ENCODE peak calls at places on chromosomes 13 and 19, in seven cellular contexts. Q is ovary, F is AG09319, A is mucosa of descending colon, W is heart right ventricle, K is uterus, D is activated B cell treated with CpG ODN at 0.5 μM for 24 hours. J is an unnamed sample.

GRCh38 chr13:79311456-79311855 is 94.6 kb downstream of the RBM26 start:
- DNase-seq in Q (no peak), K (no peak), W (no peak), A (no peak), F (no peak), D (no peak), J (no peak)

GRCh38 chr13:43127103-43127817 is 103.9 kb downstream of the DNAJC15 start:
- DNase-seq in A (no peak), D (no peak), K (no peak), W (no peak), F (no peak), Q (no peak), J (no peak)

GRCh38 chr19:9709305-9709704 is 34.4 kb upstream of the ZNF562 start:
- DNase-seq in F (no peak), W (no peak), Q (no peak), A (no peak), D (no peak), K (no peak), J (no peak)

GRCh38 chr19:7482584-7483439 is 6.0 kb downstream of the PEX11G start:
- DNase-seq in W (no peak), Q (peak; percentile 66), F (no peak), A (peak; percentile 82), K (no peak), D (no peak), J (no peak)

GRCh38 chr13:32314968-32315254 is 252 bp downstream of the ZAR1L start:
- DNase-seq in A (no peak), W (peak; percentile 56), Q (no peak), F (no peak), D (no peak), K (no peak), J (no peak)

GRCh38 chr13:36829753-36830152 is 10.7 kb downstream of the RFXAP start:
- DNase-seq in W (no peak), F (no peak), D (no peak), K (no peak), Q (no peak), A (no peak), J (no peak)

GRCh38 chr13:51223284-51224270 is 1.4 kb downstream of the FAM124A start:
- DNase-seq in A (no peak), F (no peak), K (no peak), Q (no peak), D (no peak), W (peak; percentile 20), J (no peak)

GRCh38 chr19:23098988-23099387 is 17.8 kb upstream of the ZNF730 start:
- DNase-seq in F (no peak), A (no peak), D (no peak), Q (no peak), W (no peak), K (no peak), J (no peak)

GRCh38 chr13:44197791-44198770 is 175.5 kb upstream of the SERP2 start:
- DNase-seq in Q (no peak), W (no peak), K (no peak), F (no peak), A (no peak), D (no peak), J (no peak)

GRCh38 chr19:4930664-4931063 is 21.4 kb downstream of the UHRF1 start:
- DNase-seq in D (no peak), F (no peak), W (no peak), A (peak; percentile 29), Q (no peak), K (peak; percentile 53), J (no peak)

GRCh38 chr19:10553943-10554381 is 10.3 kb downstream of the ATG4D start:
- DNase-seq in Q (no peak), A (peak; percentile 75), D (peak; percentile 44), F (no peak), W (no peak), K (no peak), J (no peak)

GRCh38 chr19:47228168-47228936 is 2.6 kb downstream of the BBC3 start:
- DNase-seq in A (peak; percentile 85), F (no peak), Q (peak; percentile 69), D (peak; percentile 51), K (peak; percentile 61), W (no peak), J (no peak)

GRCh38 chr13:30026093-30026492 is 175.7 kb upstream of the UBL3 start:
- DNase-seq in D (no peak), A (no peak), F (no peak), W (no peak), Q (no peak), K (no peak), J (no peak)

GRCh38 chr13:114032121-114032799 is 58.4 kb upstream of the C13orf46 start:
- DNase-seq in D (no peak), F (no peak), A (no peak), K (peak; percentile 73), Q (peak; percentile 79), W (no peak), J (no peak)

GRCh38 chr13:74825170-74825948 is 656.6 kb downstream of the TBC1D4 start:
- DNase-seq in Q (no peak), A (no peak), W (peak; percentile 6), F (peak; percentile 48), K (no peak), D (no peak), J (no peak)

DNA sequence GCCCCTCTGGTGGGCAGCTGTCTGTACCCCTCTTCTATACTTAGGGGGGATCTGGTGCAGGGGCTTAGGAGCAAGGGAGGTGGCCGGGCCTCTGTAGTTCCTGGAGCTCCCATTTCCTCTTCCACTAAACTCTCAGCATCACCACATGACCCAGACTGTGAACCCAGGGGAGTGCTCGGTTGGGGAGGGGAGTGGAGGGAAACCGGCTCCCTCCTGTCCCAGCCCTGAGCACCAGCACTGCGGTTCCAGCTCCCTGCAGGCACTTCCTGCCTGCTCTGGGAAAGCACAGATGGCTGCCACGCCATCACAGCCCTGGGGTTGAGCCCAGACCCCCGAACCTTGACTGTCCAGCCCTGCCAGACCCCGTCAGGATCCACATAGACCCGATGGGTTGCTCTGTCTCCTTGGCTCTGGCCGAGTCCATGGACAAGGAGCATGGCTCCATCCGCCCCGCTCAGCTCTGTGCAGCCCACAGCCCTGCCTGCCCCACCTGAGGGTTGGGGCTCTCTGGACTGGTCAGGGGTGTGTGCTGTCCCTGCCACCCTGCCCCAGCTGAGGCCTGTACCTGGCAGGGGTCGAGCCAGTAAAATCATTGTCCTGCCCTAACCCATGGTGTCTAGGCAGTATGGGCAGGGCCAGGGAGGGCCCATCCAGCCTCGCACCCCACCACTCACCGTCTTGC is 36.0 kb upstream of the SLC7A10 start:
- DNase-seq in W (no peak), K (no peak), A (no peak), F (no peak), Q (no peak), D (no peak), J (no peak)
- TF ChIP-seq CTCF in W (no peak), K (no peak), A (no peak), F (no peak), Q (no peak), D (no peak), J (no peak)

DNA sequence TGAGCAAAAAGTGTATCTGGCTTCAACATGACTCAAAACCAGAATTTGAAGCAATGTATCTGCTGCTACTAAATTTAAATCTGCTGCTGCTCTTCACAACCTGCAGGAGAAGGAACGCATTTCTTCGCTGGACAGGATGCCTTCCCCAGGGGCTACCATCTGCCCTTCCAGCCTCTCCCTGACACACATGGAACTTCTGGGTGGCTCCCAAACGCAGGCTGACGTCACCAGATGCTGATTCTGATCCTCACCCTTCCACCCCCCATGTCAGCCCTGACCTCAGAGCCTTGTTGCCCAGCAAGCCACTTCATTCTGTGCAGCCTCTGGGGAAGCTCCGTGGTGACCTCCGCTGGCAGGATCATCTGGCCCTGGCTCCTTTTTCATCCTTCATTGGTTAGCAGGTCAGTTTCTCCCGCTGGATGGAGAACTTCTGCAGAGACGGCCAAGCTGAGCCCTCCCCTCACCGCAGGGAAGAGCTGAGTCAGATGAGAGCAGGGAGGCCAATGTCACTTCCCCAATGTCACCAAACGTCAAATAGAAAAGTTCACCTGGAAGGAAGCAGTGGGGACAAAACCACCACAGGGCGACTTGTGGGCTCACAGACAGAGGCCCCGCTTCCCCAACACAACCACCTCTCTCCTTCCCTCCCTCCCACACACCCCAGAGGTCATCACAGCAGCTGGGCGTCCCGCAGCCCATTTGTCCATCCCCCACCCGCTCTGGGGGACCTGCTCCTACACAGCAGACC is 14.0 kb upstream of the RAB20 start:
- DNase-seq in D (no peak), W (peak; percentile 33), Q (no peak), A (no peak), F (no peak), K (no peak), J (no peak)
- TF ChIP-seq CTCF in D (no peak), W (peak; percentile 18), Q (no peak), A (no peak), F (no peak), K (no peak), J (no peak)

DNA sequence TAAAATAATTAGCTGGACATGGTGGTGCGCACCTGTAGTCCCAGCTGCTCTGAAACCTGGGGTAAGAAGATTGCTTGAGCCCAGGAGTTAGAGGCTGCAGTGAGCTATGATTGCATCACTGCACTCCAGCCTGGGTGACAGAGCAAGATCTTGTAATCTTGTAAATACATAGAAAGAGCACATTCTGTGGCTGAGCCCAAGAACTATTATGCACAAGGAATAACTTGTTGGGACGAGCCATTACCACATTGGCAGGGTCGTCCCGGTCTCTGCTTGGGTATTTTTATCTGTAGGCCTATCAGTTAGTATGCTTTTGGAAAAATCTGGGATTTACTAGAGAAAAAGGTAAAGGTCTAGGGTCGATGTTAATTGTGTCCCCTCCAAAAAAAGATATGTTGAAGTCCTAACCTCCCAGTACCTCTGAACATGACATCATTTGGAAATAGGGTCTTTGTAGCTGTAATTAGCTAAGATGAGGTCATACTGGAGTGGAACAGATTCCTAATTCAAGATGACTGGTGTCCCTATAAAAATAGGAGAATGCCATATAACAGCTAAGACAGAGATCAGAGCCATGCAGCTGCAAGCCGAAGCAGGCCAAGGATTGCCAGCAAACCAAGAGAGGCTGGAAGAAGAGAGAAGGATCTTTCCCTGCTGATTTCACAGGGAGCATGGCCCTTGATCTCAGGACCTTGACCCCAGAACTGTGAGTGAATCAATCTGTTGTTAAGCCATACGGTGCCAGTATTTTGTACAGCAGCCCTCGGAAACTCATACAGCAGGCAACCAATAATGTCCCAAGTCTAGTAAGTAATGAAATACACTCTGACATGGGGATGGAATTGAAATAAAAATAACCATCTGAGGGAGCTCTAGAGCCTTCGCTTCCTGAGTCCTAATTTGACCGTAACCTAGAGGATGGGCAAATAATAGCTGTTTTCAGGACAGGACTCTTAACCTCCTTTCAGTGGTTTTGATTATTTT is 77.0 kb downstream of the TM9SF2 start:
- DNase-seq in A (no peak), K (no peak), Q (peak; percentile 58), W (no peak), D (no peak), F (no peak), J (no peak)
- TF ChIP-seq CTCF in A (no peak), K (no peak), Q (peak; percentile 16), W (peak; percentile 33), D (no peak), F (peak; percentile 31), J (peak; percentile 55)

DNA sequence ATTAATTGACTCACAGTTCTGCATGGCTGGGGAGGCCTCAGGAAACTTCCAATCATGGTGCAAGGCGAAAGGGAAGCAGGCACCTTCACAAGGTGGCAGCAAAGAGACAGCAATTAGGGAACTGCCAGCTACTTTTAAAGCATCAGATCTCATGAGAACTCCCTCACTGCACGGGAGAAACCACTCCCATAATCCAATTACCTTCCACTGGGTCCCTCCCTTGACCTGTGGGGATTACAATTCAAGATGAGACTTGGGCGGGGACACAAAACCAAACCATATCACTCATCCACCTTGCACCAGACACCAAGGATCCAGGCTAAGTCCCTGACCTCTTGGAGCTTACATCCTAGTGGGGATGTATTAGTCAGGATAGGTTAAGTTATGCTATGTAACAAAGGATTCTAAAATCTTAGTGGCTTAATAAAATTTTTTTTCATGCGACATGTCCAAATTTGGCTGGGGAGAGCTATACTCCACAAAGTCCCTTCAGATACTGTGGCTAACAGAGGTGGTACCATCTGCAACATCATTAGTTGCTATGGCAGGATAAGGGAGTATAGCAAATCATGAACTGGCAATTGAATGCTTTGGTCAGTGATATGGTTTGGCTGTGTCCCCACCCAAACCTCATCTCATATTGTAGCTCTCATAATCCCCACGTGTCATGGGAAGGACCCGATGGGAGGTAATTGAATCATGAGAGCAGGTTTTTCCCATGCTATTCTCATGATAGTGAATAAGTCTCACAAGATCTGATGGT is 8.3 kb upstream of the FAM187B start:
- DNase-seq in K (no peak), Q (no peak), F (no peak), D (peak; percentile 9), W (no peak), A (no peak), J (peak; percentile 7)
- TF ChIP-seq CTCF in K (no peak), Q (no peak), F (no peak), D (no peak), W (no peak), A (no peak), J (no peak)

J was measured in osteocyte.